ENCODE peak calls at places on chromosomes 2 and 18, in eight cellular contexts. One of them, this sample, is unnamed.

GRCh38 chr2:217953011-217953481 is 49.7 kb downstream of the TNS1 start:
- DNase-seq in fibroblast of lung: peak; percentile 53
- DNase-seq in IMR-90: no peak
- DNase-seq in right atrium auricular region: no peak
- DNase-seq in AG04450: no peak
- DNase-seq in gastrocnemius medialis: no peak
- DNase-seq in A549: no peak
- DNase-seq in body of pancreas: no peak
- DNase-seq in this sample: no peak

GRCh38 chr2:26581266-26581990 is 59.7 kb downstream of the CIB4 start:
- DNase-seq in fibroblast of lung: no peak
- DNase-seq in IMR-90: no peak
- DNase-seq in right atrium auricular region: no peak
- DNase-seq in AG04450: no peak
- DNase-seq in gastrocnemius medialis: no peak
- DNase-seq in A549: no peak
- DNase-seq in body of pancreas: no peak
- DNase-seq in this sample: no peak

GRCh38 chr2:238567067-238567855 is 140.5 kb downstream of the ASB1 start:
- DNase-seq in fibroblast of lung: no peak
- DNase-seq in IMR-90: no peak
- DNase-seq in right atrium auricular region: no peak
- DNase-seq in AG04450: no peak
- DNase-seq in gastrocnemius medialis: no peak
- DNase-seq in A549: no peak
- DNase-seq in body of pancreas: no peak
- DNase-seq in this sample: no peak

GRCh38 chr2:102110168-102110567 is 32.4 kb upstream of the IL1R1 start:
- DNase-seq in fibroblast of lung: no peak
- DNase-seq in IMR-90: no peak
- DNase-seq in right atrium auricular region: no peak
- DNase-seq in AG04450: no peak
- DNase-seq in gastrocnemius medialis: no peak
- DNase-seq in A549: no peak
- DNase-seq in body of pancreas: no peak
- DNase-seq in this sample: no peak

GRCh38 chr2:43224131-43224570 is 2.3 kb downstream of the ZFP36L2 start:
- DNase-seq in fibroblast of lung: peak; percentile 84
- DNase-seq in IMR-90: peak; percentile 72
- DNase-seq in right atrium auricular region: no peak
- DNase-seq in AG04450: no peak
- DNase-seq in gastrocnemius medialis: no peak
- DNase-seq in A549: no peak
- DNase-seq in body of pancreas: peak; percentile 74
- DNase-seq in this sample: peak; percentile 80

GRCh38 chr2:100107911-100108647 is 34.3 kb downstream of the AFF3 start:
- DNase-seq in fibroblast of lung: no peak
- DNase-seq in IMR-90: no peak
- DNase-seq in right atrium auricular region: no peak
- DNase-seq in AG04450: no peak
- DNase-seq in gastrocnemius medialis: no peak
- DNase-seq in A549: no peak
- DNase-seq in body of pancreas: no peak
- DNase-seq in this sample: no peak

GRCh38 chr2:95274291-95275150 is at the start of gene PROM2:
- DNase-seq in fibroblast of lung: no peak
- DNase-seq in IMR-90: no peak
- DNase-seq in right atrium auricular region: no peak
- DNase-seq in AG04450: no peak
- DNase-seq in gastrocnemius medialis: no peak
- DNase-seq in A549: no peak
- DNase-seq in body of pancreas: peak; percentile 93
- DNase-seq in this sample: no peak

GRCh38 chr2:16262516-16263178 is 322.3 kb downstream of the MYCN start:
- DNase-seq in fibroblast of lung: no peak
- DNase-seq in IMR-90: no peak
- DNase-seq in right atrium auricular region: no peak
- DNase-seq in AG04450: no peak
- DNase-seq in gastrocnemius medialis: no peak
- DNase-seq in A549: no peak
- DNase-seq in body of pancreas: no peak
- DNase-seq in this sample: no peak

GRCh38 chr2:238294393-238295143 is 6.2 kb upstream of the PER2 start:
- DNase-seq in fibroblast of lung: no peak
- DNase-seq in IMR-90: no peak
- DNase-seq in right atrium auricular region: no peak
- DNase-seq in AG04450: no peak
- DNase-seq in gastrocnemius medialis: no peak
- DNase-seq in A549: no peak
- DNase-seq in body of pancreas: peak; percentile 54
- DNase-seq in this sample: no peak

GRCh38 chr2:121456325-121456724 is 74.4 kb upstream of the RNU4ATAC start:
- DNase-seq in fibroblast of lung: no peak
- DNase-seq in IMR-90: no peak
- DNase-seq in right atrium auricular region: no peak
- DNase-seq in AG04450: no peak
- DNase-seq in gastrocnemius medialis: no peak
- DNase-seq in A549: no peak
- DNase-seq in body of pancreas: no peak
- DNase-seq in this sample: no peak

GRCh38 chr2:44550571-44550970 is 188.8 kb downstream of the CAMKMT start:
- DNase-seq in fibroblast of lung: no peak
- DNase-seq in IMR-90: no peak
- DNase-seq in right atrium auricular region: no peak
- DNase-seq in AG04450: no peak
- DNase-seq in gastrocnemius medialis: no peak
- DNase-seq in A549: no peak
- DNase-seq in body of pancreas: no peak
- DNase-seq in this sample: no peak

GRCh38 chr2:31054817-31055216 is 83.4 kb downstream of the GALNT14 start:
- DNase-seq in fibroblast of lung: no peak
- DNase-seq in IMR-90: no peak
- DNase-seq in right atrium auricular region: no peak
- DNase-seq in AG04450: no peak
- DNase-seq in gastrocnemius medialis: no peak
- DNase-seq in A549: no peak
- DNase-seq in body of pancreas: no peak
- DNase-seq in this sample: no peak

GRCh38 chr18:45962866-45963265 is 4.3 kb downstream of the EPG5 start:
- DNase-seq in fibroblast of lung: peak; percentile 51
- DNase-seq in IMR-90: peak; percentile 81
- DNase-seq in right atrium auricular region: no peak
- DNase-seq in AG04450: no peak
- DNase-seq in gastrocnemius medialis: no peak
- DNase-seq in A549: no peak
- DNase-seq in body of pancreas: no peak
- DNase-seq in this sample: peak; percentile 67

GRCh38 chr18:76349067-76349715 is 145.9 kb downstream of the ZNF516 start:
- DNase-seq in fibroblast of lung: peak; percentile 77
- DNase-seq in IMR-90: peak; percentile 67
- DNase-seq in right atrium auricular region: peak; percentile 82
- DNase-seq in AG04450: no peak
- DNase-seq in gastrocnemius medialis: peak; percentile 17
- DNase-seq in A549: peak; percentile 37
- DNase-seq in body of pancreas: peak; percentile 72
- DNase-seq in this sample: peak; percentile 76

GRCh38 chr2:113877651-113878594 is 12.0 kb upstream of the ACTR3 start:
- DNase-seq in fibroblast of lung: peak; percentile 77
- DNase-seq in IMR-90: peak; percentile 61
- DNase-seq in right atrium auricular region: no peak
- DNase-seq in AG04450: no peak
- DNase-seq in gastrocnemius medialis: no peak
- DNase-seq in A549: no peak
- DNase-seq in body of pancreas: no peak
- DNase-seq in this sample: peak; percentile 62

GRCh38 chr2:160168878-160169277 is 31.2 kb downstream of the ITGB6 start:
- DNase-seq in fibroblast of lung: no peak
- DNase-seq in IMR-90: no peak
- DNase-seq in right atrium auricular region: no peak
- DNase-seq in AG04450: no peak
- DNase-seq in gastrocnemius medialis: no peak
- DNase-seq in A549: no peak
- DNase-seq in body of pancreas: no peak
- DNase-seq in this sample: no peak

GRCh38 chr2:222024934-222025890 is 273.6 kb downstream of the PAX3 start:
- DNase-seq in fibroblast of lung: peak; percentile 61
- DNase-seq in IMR-90: peak; percentile 42
- DNase-seq in right atrium auricular region: no peak
- DNase-seq in AG04450: no peak
- DNase-seq in gastrocnemius medialis: no peak
- DNase-seq in A549: peak; percentile 8
- DNase-seq in body of pancreas: peak; percentile 8
- DNase-seq in this sample: peak; percentile 59

GRCh38 chr2:129885735-129886134 is 93.7 kb upstream of the RAB6C start:
- DNase-seq in fibroblast of lung: no peak
- DNase-seq in IMR-90: no peak
- DNase-seq in right atrium auricular region: no peak
- DNase-seq in AG04450: no peak
- DNase-seq in gastrocnemius medialis: no peak
- DNase-seq in A549: no peak
- DNase-seq in body of pancreas: no peak
- DNase-seq in this sample: no peak

GRCh38 chr2:238568455-238569414 is 142.0 kb downstream of the ASB1 start:
- DNase-seq in fibroblast of lung: no peak
- DNase-seq in IMR-90: no peak
- DNase-seq in right atrium auricular region: no peak
- DNase-seq in AG04450: no peak
- DNase-seq in gastrocnemius medialis: no peak
- DNase-seq in A549: no peak
- DNase-seq in body of pancreas: no peak
- DNase-seq in this sample: no peak

GRCh38 chr2:237859533-237860272 is at the start of gene RAMP1:
- DNase-seq in fibroblast of lung: no peak
- DNase-seq in IMR-90: peak; percentile 17
- DNase-seq in right atrium auricular region: no peak
- DNase-seq in AG04450: no peak
- DNase-seq in gastrocnemius medialis: peak; percentile 35
- DNase-seq in A549: no peak
- DNase-seq in body of pancreas: peak; percentile 64
- DNase-seq in this sample: no peak

GRCh38 chr2:33929467-33929866 is 330.4 kb upstream of the FAM98A start:
- DNase-seq in fibroblast of lung: no peak
- DNase-seq in IMR-90: no peak
- DNase-seq in right atrium auricular region: no peak
- DNase-seq in AG04450: no peak
- DNase-seq in gastrocnemius medialis: no peak
- DNase-seq in A549: no peak
- DNase-seq in body of pancreas: no peak
- DNase-seq in this sample: no peak

GRCh38 chr2:200728630-200729029 is 83.1 kb upstream of the BZW1 start:
- DNase-seq in fibroblast of lung: peak; percentile 96
- DNase-seq in IMR-90: peak; percentile 34
- DNase-seq in right atrium auricular region: no peak
- DNase-seq in AG04450: peak; percentile 8
- DNase-seq in gastrocnemius medialis: no peak
- DNase-seq in A549: no peak
- DNase-seq in body of pancreas: no peak
- DNase-seq in this sample: peak; percentile 19

GRCh38 chr2:20355131-20355530 is 4.5 kb upstream of the PUM2 start:
- DNase-seq in fibroblast of lung: peak; percentile 48
- DNase-seq in IMR-90: peak; percentile 55
- DNase-seq in right atrium auricular region: no peak
- DNase-seq in AG04450: no peak
- DNase-seq in gastrocnemius medialis: no peak
- DNase-seq in A549: no peak
- DNase-seq in body of pancreas: no peak
- DNase-seq in this sample: peak; percentile 42

GRCh38 chr2:37774976-37775907 is 103.8 kb upstream of the CDC42EP3 start:
- DNase-seq in fibroblast of lung: peak; percentile 50
- DNase-seq in IMR-90: no peak
- DNase-seq in right atrium auricular region: no peak
- DNase-seq in AG04450: no peak
- DNase-seq in gastrocnemius medialis: no peak
- DNase-seq in A549: no peak
- DNase-seq in body of pancreas: no peak
- DNase-seq in this sample: no peak

GRCh38 chr2:136871424-136871823 is 106.1 kb downstream of the THSD7B start:
- DNase-seq in fibroblast of lung: no peak
- DNase-seq in IMR-90: no peak
- DNase-seq in right atrium auricular region: no peak
- DNase-seq in AG04450: no peak
- DNase-seq in gastrocnemius medialis: no peak
- DNase-seq in A549: no peak
- DNase-seq in body of pancreas: no peak
- DNase-seq in this sample: no peak

GRCh38 chr2:136874258-136874657 is 108.9 kb downstream of the THSD7B start:
- DNase-seq in fibroblast of lung: no peak
- DNase-seq in IMR-90: no peak
- DNase-seq in right atrium auricular region: no peak
- DNase-seq in AG04450: no peak
- DNase-seq in gastrocnemius medialis: no peak
- DNase-seq in A549: no peak
- DNase-seq in body of pancreas: no peak
- DNase-seq in this sample: no peak
- TF ChIP-seq CTCF in fibroblast of lung: no peak
- TF ChIP-seq CTCF in IMR-90: no peak
- TF ChIP-seq CTCF in right atrium auricular region: no peak
- TF ChIP-seq CTCF in AG04450: no peak
- TF ChIP-seq CTCF in gastrocnemius medialis: no peak
- TF ChIP-seq CTCF in A549: no peak
- TF ChIP-seq CTCF in body of pancreas: no peak
- TF ChIP-seq CTCF in this sample: peak; percentile 16

DNA sequence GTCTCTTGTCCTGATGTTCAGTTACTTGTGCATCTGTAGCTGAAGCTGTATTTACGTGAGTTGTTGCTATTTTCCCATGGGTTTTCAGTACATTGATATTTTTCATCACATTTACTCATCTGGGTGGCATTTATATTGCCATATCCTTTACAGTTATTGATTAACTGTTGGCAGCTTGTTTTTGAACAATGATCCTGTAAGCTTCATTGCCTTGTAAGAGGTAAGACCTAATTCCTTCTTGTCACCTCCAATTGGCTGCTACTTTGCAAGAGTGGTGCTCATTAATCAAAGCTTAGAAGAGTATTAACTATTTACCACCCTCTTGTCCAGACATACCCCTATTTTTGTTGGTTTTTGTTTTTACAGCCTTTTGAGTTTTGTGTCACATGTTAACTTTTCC is 74.8 kb downstream of the COA5 start:
- DNase-seq in fibroblast of lung: no peak
- DNase-seq in IMR-90: no peak
- DNase-seq in right atrium auricular region: no peak
- DNase-seq in AG04450: no peak
- DNase-seq in gastrocnemius medialis: no peak
- DNase-seq in A549: no peak
- DNase-seq in body of pancreas: no peak
- DNase-seq in this sample: no peak
- H3K4me3 ChIP-seq in fibroblast of lung: no peak overlapping the region
- H3K4me3 ChIP-seq in IMR-90: no peak overlapping the region
- H3K4me3 ChIP-seq in right atrium auricular region: no peak overlapping the region
- H3K4me3 ChIP-seq in AG04450: no peak overlapping the region
- H3K4me3 ChIP-seq in gastrocnemius medialis: no peak overlapping the region
- H3K4me3 ChIP-seq in A549: no peak overlapping the region
- H3K4me3 ChIP-seq in body of pancreas: no peak overlapping the region
- H3K4me3 ChIP-seq in this sample: no peak overlapping the region

GRCh38 chr2:231245253-231246094 is 47.0 kb downstream of the ARMC9 start:
- DNase-seq in fibroblast of lung: peak; percentile 16
- DNase-seq in IMR-90: no peak
- DNase-seq in right atrium auricular region: no peak
- DNase-seq in AG04450: no peak
- DNase-seq in gastrocnemius medialis: no peak
- DNase-seq in A549: no peak
- DNase-seq in body of pancreas: peak; percentile 25
- DNase-seq in this sample: no peak
- TF ChIP-seq CTCF in fibroblast of lung: no peak
- TF ChIP-seq CTCF in IMR-90: no peak
- TF ChIP-seq CTCF in right atrium auricular region: no peak
- TF ChIP-seq CTCF in AG04450: no peak
- TF ChIP-seq CTCF in gastrocnemius medialis: no peak
- TF ChIP-seq CTCF in A549: no peak
- TF ChIP-seq CTCF in body of pancreas: peak; percentile 24
- TF ChIP-seq CTCF in this sample: no peak

GRCh38 chr2:148880636-148881035 is 5.6 kb downstream of the KIF5C start:
- DNase-seq in fibroblast of lung: no peak
- DNase-seq in IMR-90: no peak
- DNase-seq in right atrium auricular region: no peak
- DNase-seq in AG04450: no peak
- DNase-seq in gastrocnemius medialis: no peak
- DNase-seq in A549: no peak
- DNase-seq in body of pancreas: no peak
- DNase-seq in this sample: no peak
- H3K4me3 ChIP-seq in fibroblast of lung: no peak overlapping the region
- H3K4me3 ChIP-seq in IMR-90: no peak overlapping the region
- H3K4me3 ChIP-seq in right atrium auricular region: no peak overlapping the region
- H3K4me3 ChIP-seq in AG04450: no peak overlapping the region
- H3K4me3 ChIP-seq in gastrocnemius medialis: no peak overlapping the region
- H3K4me3 ChIP-seq in A549: no peak overlapping the region
- H3K4me3 ChIP-seq in body of pancreas: no peak overlapping the region
- H3K4me3 ChIP-seq in this sample: no peak overlapping the region